ENCODE peak calls at places on chromosomes 6 and 20, in five cellular contexts. E, P, Y, O and F are unnamed samples.

GRCh38 chr6:168660400-168660945 is 219.5 kb downstream of the SMOC2 start:
- DNase-seq in O (no peak), E (no peak), Y (no peak), P (no peak), F (no peak)

GRCh38 chr6:48986803-48987202 is 476.2 kb downstream of the MMUT start:
- DNase-seq in E (no peak), Y (no peak), P (no peak), O (no peak), F (no peak)

GRCh38 chr6:113031591-113031990 is 684.5 kb downstream of the RFPL4B start:
- DNase-seq in O (peak; percentile 5), Y (no peak), E (no peak), P (no peak), F (no peak)

GRCh38 chr6:41638002-41638800 is at the start of gene MDFI:
- DNase-seq in O (no peak), E (no peak), Y (no peak), P (peak; percentile 87), F (no peak)

GRCh38 chr6:138493413-138493812 is 5.9 kb downstream of the NHSL1 start:
- DNase-seq in P (peak; percentile 78), Y (peak; percentile 52), O (peak; percentile 92), E (no peak), F (peak; percentile 84)

GRCh38 chr20:2697768-2698167 is 5.2 kb downstream of the EBF4 start:
- DNase-seq in E (no peak), Y (no peak), P (no peak), O (no peak), F (no peak)

GRCh38 chr20:51514252-51514651 is 28.3 kb downstream of the NFATC2 start:
- DNase-seq in O (no peak), E (no peak), P (no peak), Y (no peak), F (peak; percentile 30)

GRCh38 chr20:44151621-44152416 is 35.2 kb downstream of the JPH2 start:
- DNase-seq in E (no peak), O (peak; percentile 66), Y (no peak), P (no peak), F (no peak)

GRCh38 chr20:48827880-48828733 is at the start of gene PREX1:
- DNase-seq in P (peak; percentile 89), Y (peak; percentile 76), O (no peak), E (peak; percentile 44), F (peak; percentile 65)

GRCh38 chr20:59835057-59835447 is 98.4 kb downstream of the SYCP2 start:
- DNase-seq in Y (no peak), P (no peak), E (no peak), O (no peak), F (peak; percentile 48)

GRCh38 chr6:19415605-19416326 is 421.4 kb upstream of the ID4 start:
- DNase-seq in O (peak; percentile 91), Y (peak; percentile 75), E (no peak), P (no peak), F (peak; percentile 77)

GRCh38 chr20:44650777-44651493 is 564 bp downstream of the ADA start:
- DNase-seq in P (peak; percentile 21), Y (no peak), O (no peak), E (no peak), F (peak; percentile 9)

GRCh38 chr20:1469925-1470571 is 3.4 kb upstream of the NSFL1C start:
- DNase-seq in P (peak; percentile 89), Y (peak; percentile 100), O (peak; percentile 99), E (no peak), F (peak; percentile 100)

GRCh38 chr6:134245041-134245440 is 72.9 kb downstream of the SGK1 start:
- DNase-seq in E (no peak), P (no peak), Y (peak; percentile 28), O (peak; percentile 81), F (peak; percentile 51)

GRCh38 chr6:109073344-109074235 is 21.1 kb downstream of the SESN1 start:
- DNase-seq in E (peak; percentile 37), O (peak; percentile 59), Y (peak; percentile 67), P (peak; percentile 86), F (peak; percentile 74)

GRCh38 chr6:82442320-82442719 is 78.7 kb downstream of the TPBG start:
- DNase-seq in O (no peak), Y (no peak), P (no peak), E (no peak), F (no peak)

GRCh38 chr6:4940416-4940815 is 63.4 kb downstream of the RPP40 start:
- DNase-seq in Y (no peak), E (no peak), O (no peak), P (no peak), F (no peak)

GRCh38 chr6:147347179-147347881 is 143.1 kb downstream of the STXBP5 start:
- DNase-seq in E (no peak), O (no peak), Y (no peak), P (no peak), F (no peak)

GRCh38 chr6:56693246-56693607 is 50.5 kb upstream of the DST start:
- DNase-seq in P (no peak), E (no peak), Y (peak; percentile 95), O (peak; percentile 84), F (peak; percentile 99)

GRCh38 chr6:146990821-146991798 is 213.1 kb upstream of the STXBP5 start:
- DNase-seq in P (no peak), O (peak; percentile 67), E (no peak), Y (peak; percentile 50), F (peak; percentile 68)

GRCh38 chr6:168920289-168920688 is 333.4 kb downstream of the THBS2 start:
- DNase-seq in P (no peak), E (no peak), Y (no peak), O (no peak), F (no peak)

GRCh38 chr6:18861182-18861581 is 474.0 kb downstream of the RNF144B start:
- DNase-seq in O (peak; percentile 58), E (no peak), Y (no peak), P (no peak), F (no peak)

GRCh38 chr20:50569864-50570836 is 60.0 kb downstream of the PTPN1 start:
- DNase-seq in O (no peak), P (peak; percentile 72), Y (peak; percentile 27), E (no peak), F (peak; percentile 43)